ENCODE peak calls at places on chromosomes 5 and 9, in ten cellular contexts. T is HFFc6, N is transverse colon, X is foreskin fibroblast, H is brain microvascular endothelial cell, C is fibroblast of mammary gland, K is upper lobe of right lung, D is progenitor cell of endocrine pancreas, W is left ventricle myocardium inferior, B is Calu3. U is an unnamed sample.

GRCh38 chr5:177362102-177362868 is 4.6 kb downstream of the RGS14 start:
- DNase-seq in K (no peak), D (no peak), T (no peak), B (no peak), N (no peak), W (no peak), X (no peak), H (no peak), C (no peak), U (no peak)

GRCh38 chr5:172284275-172284971 is 859 bp upstream of the UBTD2 start:
- DNase-seq in W (no peak), H (no peak), D (no peak), K (no peak), B (no peak), T (no peak), X (peak; percentile 45), C (peak; percentile 24), N (no peak), U (no peak)

GRCh38 chr9:91164724-91165520 is 196.8 kb downstream of the AUH start:
- DNase-seq in X (peak; percentile 98), W (peak; percentile 45), N (peak; percentile 87), B (peak; percentile 71), H (peak; percentile 99), D (no peak), C (peak; percentile 97), T (peak; percentile 97), K (peak; percentile 81), U (no peak)

GRCh38 chr5:170206958-170207357 is 25.8 kb upstream of the C5orf58 start:
- DNase-seq in X (no peak), K (no peak), D (no peak), H (no peak), W (no peak), N (no peak), T (no peak), B (no peak), C (no peak), U (no peak)

GRCh38 chr9:83444110-83444509 is 94.1 kb downstream of the FRMD3 start:
- DNase-seq in X (peak; percentile 64), C (peak; percentile 40), N (no peak), B (no peak), H (no peak), K (no peak), D (no peak), T (no peak), W (peak; percentile 69), U (no peak)

GRCh38 chr5:149422429-149423286 is 43.6 kb upstream of the IL17B start:
- DNase-seq in W (peak; percentile 81), K (no peak), T (no peak), B (no peak), X (peak; percentile 88), D (no peak), N (peak; percentile 47), C (peak; percentile 75), H (peak; percentile 76), U (peak; percentile 81)

GRCh38 chr5:178667109-178667508 is 40.3 kb upstream of the CLK4 start:
- DNase-seq in K (no peak), N (no peak), X (no peak), T (no peak), W (no peak), H (no peak), B (no peak), C (no peak), D (no peak), U (no peak)

GRCh38 chr5:56142620-56143431 is 90.3 kb downstream of the ANKRD55 start:
- DNase-seq in T (no peak), X (no peak), K (no peak), C (no peak), H (no peak), W (no peak), D (no peak), B (peak; percentile 62), N (peak; percentile 52), U (no peak)

GRCh38 chr9:26675055-26675454 is 217.5 kb downstream of the CAAP1 start:
- DNase-seq in H (no peak), C (no peak), X (no peak), K (no peak), B (no peak), W (no peak), T (peak; percentile 21), D (no peak), N (no peak), U (no peak)

GRCh38 chr9:4762108-4762888 is 21.3 kb upstream of the AK3 start:
- DNase-seq in W (peak; percentile 70), N (peak; percentile 89), C (peak; percentile 85), K (peak; percentile 71), H (peak; percentile 62), T (peak; percentile 48), D (peak; percentile 62), X (peak; percentile 80), B (peak; percentile 71), U (peak; percentile 41)

GRCh38 chr9:83526221-83526620 is 12.0 kb downstream of the FRMD3 start:
- DNase-seq in W (no peak), C (no peak), X (no peak), K (no peak), B (no peak), T (no peak), N (no peak), D (no peak), H (no peak), U (no peak)

GRCh38 chr9:5698810-5699556 is 70.1 kb downstream of the RIC1 start:
- DNase-seq in W (no peak), X (peak; percentile 3), D (no peak), H (no peak), K (no peak), T (no peak), C (peak; percentile 21), N (no peak), B (no peak), U (no peak)

GRCh38 chr5:112411903-112412302 is 7.2 kb downstream of the EPB41L4A start:
- DNase-seq in K (no peak), W (no peak), T (no peak), H (no peak), D (no peak), X (no peak), C (no peak), B (no peak), N (no peak), U (no peak)

GRCh38 chr5:153711755-153712154 is 221.3 kb downstream of the GRIA1 start:
- DNase-seq in C (peak; percentile 11), N (no peak), K (no peak), W (no peak), B (no peak), D (no peak), H (no peak), X (peak; percentile 15), T (no peak), U (no peak)
- TF ChIP-seq CTCF in C (peak; percentile 16), N (no peak), K (no peak), W (peak; percentile 52), B (no peak), D (no peak), H (peak; percentile 48), X (no peak), T (peak; percentile 76), U (peak; percentile 10)

GRCh38 chr9:34646211-34647083 is at the start of gene GALT:
- DNase-seq in K (peak; percentile 98), B (peak; percentile 95), N (peak; percentile 98), T (peak; percentile 81), X (peak; percentile 93), H (peak; percentile 76), C (peak; percentile 77), W (peak; percentile 96), D (peak; percentile 95), U (peak; percentile 99)
- TF ChIP-seq CTCF in K (peak; percentile 29), B (no peak), N (peak; percentile 26), T (peak; percentile 70), X (peak; percentile 53), H (peak; percentile 68), C (peak; percentile 43), W (peak; percentile 53), D (peak; percentile 43), U (peak; percentile 39)

DNA sequence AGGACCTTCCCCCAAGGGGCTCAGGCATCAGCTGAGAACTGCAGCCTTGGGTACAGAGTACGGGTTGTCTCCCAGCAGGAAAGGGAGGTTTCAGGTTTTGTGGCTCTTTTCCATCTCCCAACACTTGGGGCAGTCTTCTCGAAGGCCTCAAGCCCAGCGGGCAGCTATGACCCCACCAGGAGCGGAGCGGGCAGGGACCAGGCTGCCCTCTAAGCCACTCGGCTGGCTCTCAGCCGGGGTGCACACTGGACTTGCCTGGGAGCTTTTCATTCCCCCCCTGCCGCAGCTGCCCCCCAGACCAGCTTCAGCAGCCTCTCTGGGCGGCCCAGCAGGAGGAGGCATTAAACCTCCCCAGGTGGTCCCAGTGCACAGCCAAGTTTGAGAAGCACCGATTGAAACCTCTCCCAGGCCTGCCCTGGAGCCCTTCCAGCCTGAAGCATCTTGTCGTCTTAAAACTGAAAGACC is 20.8 kb downstream of the NTNG2 start:
- DNase-seq in D (no peak), H (no peak), X (no peak), C (no peak), N (no peak), W (no peak), T (no peak), B (no peak), K (no peak), U (no peak)
- TF ChIP-seq CTCF in D (peak; percentile 46), H (peak; percentile 62), X (no peak), C (no peak), N (no peak), W (peak; percentile 13), T (peak; percentile 43), B (no peak), K (no peak), U (no peak)

GRCh38 chr9:128370367-128370751 is 815 bp upstream of the URM1 start:
- DNase-seq in D (no peak), N (no peak), C (no peak), T (no peak), W (no peak), B (no peak), K (no peak), X (no peak), H (no peak), U (no peak)

GRCh38 chr9:128372784-128373183 is 1.6 kb downstream of the URM1 start:
- DNase-seq in K (no peak), B (no peak), T (peak; percentile 41), C (peak; percentile 57), W (no peak), N (no peak), X (peak; percentile 50), H (peak; percentile 10), D (no peak), U (no peak)

GRCh38 chr9:128370752-128371621 is at the start of gene URM1:
- DNase-seq in X (peak; percentile 99), B (peak; percentile 91), N (peak; percentile 96), W (peak; percentile 96), H (peak; percentile 96), K (peak; percentile 97), D (peak; percentile 83), C (peak; percentile 93), T (peak; percentile 97), U (peak; percentile 94)

GRCh38 chr9:128372188-128372641 is 1.0 kb downstream of the URM1 start:
- DNase-seq in D (no peak), B (no peak), X (peak; percentile 85), T (peak; percentile 46), H (no peak), W (no peak), N (no peak), C (peak; percentile 34), K (no peak), U (no peak)

DNA sequence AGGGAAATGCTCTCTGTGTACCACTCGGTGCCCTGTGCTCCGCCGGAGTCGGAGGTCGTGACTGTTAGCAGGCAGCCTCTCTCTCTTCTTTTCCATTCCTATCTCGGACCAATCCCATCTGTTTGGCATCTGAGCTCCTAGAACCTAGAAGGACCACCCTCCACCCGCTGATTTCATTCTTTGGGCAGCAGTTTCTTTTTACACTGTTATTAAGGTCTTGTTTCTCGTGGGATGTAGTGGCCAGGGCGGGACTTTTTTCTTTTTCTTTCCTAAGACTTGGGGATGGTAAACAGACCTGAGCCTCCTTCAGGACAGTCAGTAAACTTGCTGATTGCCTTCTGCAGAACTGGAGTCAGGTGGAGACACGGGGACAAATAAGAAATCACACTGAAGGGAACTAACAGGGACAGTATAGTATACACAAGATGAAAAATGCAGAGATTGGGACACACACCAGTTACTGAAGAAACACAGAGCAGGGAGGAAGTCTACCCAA is 496 bp downstream of the URM1 start:
- DNase-seq in C (no peak), K (no peak), T (no peak), N (no peak), B (no peak), H (no peak), X (no peak), W (no peak), D (no peak), U (no peak)
- TF ChIP-seq CTCF in C (no peak), K (no peak), T (peak; percentile 33), N (no peak), B (no peak), H (no peak), X (no peak), W (no peak), D (no peak), U (no peak)

U was measured in D721Med.